ENCODE peak calls at places on chromosome 7, in six cellular contexts. X is stimulated activated CD4-positive, alpha-beta T cell treated with anti-CD3 and anti-CD28 coated beads, TNF-alpha, amount 100 ng/mL, for 48 hours; G is activated gamma-delta T cell treated with anti-CD3 and anti-CD28 coated beads, Interleukin-2, amount 50 U/mL, for 16 hours; F is anterior cingulate cortex; A is T-helper 17 cell; B is non-pigmented ciliary epithelial cell. K is an unnamed sample.

GRCh38 chr7:111329367-111330234 is 232.7 kb downstream of the IMMP2L start:
- DNase-seq in F (no peak), X (no peak), A (no peak), B (no peak), G (no peak), K (no peak)

GRCh38 chr7:12785473-12785872 is 98.0 kb downstream of the ARL4A start:
- DNase-seq in A (no peak), X (no peak), G (no peak), B (no peak), F (no peak), K (no peak)

GRCh38 chr7:55101359-55101758 is 82.5 kb downstream of the EGFR start:
- DNase-seq in F (no peak), B (no peak), A (no peak), G (no peak), X (no peak), K (no peak)

GRCh38 chr7:158973941-158974785 is 117.8 kb downstream of the DYNC2I1 start:
- DNase-seq in F (no peak), B (no peak), X (no peak), G (no peak), A (no peak), K (no peak)

GRCh38 chr7:1543826-1544177 is 12.2 kb downstream of the TMEM184A start:
- DNase-seq in B (no peak), X (no peak), G (no peak), F (no peak), A (no peak), K (no peak)

GRCh38 chr7:47581821-47582747 is at the start of gene TNS3:
- DNase-seq in F (no peak), A (no peak), G (no peak), B (no peak), X (no peak), K (no peak)

GRCh38 chr7:27364344-27364758 is 121.7 kb downstream of the EVX1 start:
- DNase-seq in B (peak; percentile 14), G (no peak), F (peak; percentile 3), A (no peak), X (no peak), K (peak; percentile 75)

GRCh38 chr7:106848851-106849442 is 16.1 kb upstream of the PIK3CG start:
- DNase-seq in F (no peak), B (peak; percentile 49), A (no peak), G (no peak), X (no peak), K (no peak)

GRCh38 chr7:2621061-2621828 is 10.5 kb upstream of the TTYH3 start:
- DNase-seq in A (no peak), X (no peak), G (no peak), F (no peak), B (no peak), K (no peak)

GRCh38 chr7:130258494-130259078 is 8.1 kb upstream of the CPA2 start:
- DNase-seq in B (no peak), F (no peak), A (no peak), G (no peak), X (no peak), K (no peak)

GRCh38 chr7:120770206-120770605 is 87.7 kb downstream of the TSPAN12 start:
- DNase-seq in F (no peak), G (no peak), A (no peak), X (no peak), B (no peak), K (no peak)

GRCh38 chr7:12031638-12032037 is 179.5 kb upstream of the TMEM106B start:
- DNase-seq in F (no peak), X (no peak), A (no peak), G (no peak), B (no peak), K (no peak)

GRCh38 chr7:49852619-49853462 is 79.4 kb downstream of the VWC2 start:
- DNase-seq in F (no peak), B (peak; percentile 10), A (no peak), G (no peak), X (no peak), K (no peak)

GRCh38 chr7:111424768-111425167 is 137.5 kb downstream of the IMMP2L start:
- DNase-seq in A (no peak), X (no peak), B (peak; percentile 32), F (no peak), G (no peak), K (no peak)